ENCODE peak calls at places on chromosome 5, in five cellular contexts. M is non-pigmented ciliary epithelial cell, L is WTC11, H is fibroblast of the aortic adventitia, U is EH. J is an unnamed sample.

GRCh38 chr5:32735512-32735911 is 24.4 kb downstream of the NPR3 start:
- DNase-seq in L (no peak), U (no peak), M (no peak), H (no peak), J (no peak)

GRCh38 chr5:5497132-5497748 is 74.8 kb downstream of the ICE1 start:
- DNase-seq in H (peak), L (peak), M (peak), U (peak), J (no peak)

GRCh38 chr5:54985301-54986268 is at the start of gene ESM1:
- DNase-seq in L (peak), H (peak), U (peak), M (peak), J (no peak)

GRCh38 chr5:163889369-163889768 is 383.9 kb downstream of the MAT2B start:
- DNase-seq in U (peak), L (no peak), H (peak), M (peak), J (no peak)

GRCh38 chr5:53874409-53874808 is 314.0 kb downstream of the NDUFS4 start:
- DNase-seq in H (peak), L (peak), U (peak), M (no peak), J (no peak)

GRCh38 chr5:67515762-67516161 is 319.2 kb upstream of the CD180 start:
- DNase-seq in M (no peak), H (no peak), U (no peak), L (no peak), J (no peak)

GRCh38 chr5:54103871-54104270 is 206.5 kb downstream of the ARL15 start:
- DNase-seq in M (no peak), H (no peak), L (no peak), U (no peak), J (no peak)

GRCh38 chr5:75551471-75551870 is 39.8 kb downstream of the POLK start:
- DNase-seq in M (no peak), H (peak), U (peak), L (no peak), J (no peak)

GRCh38 chr5:149869266-149869875 is 75.2 kb downstream of the PDE6A start:
- DNase-seq in M (no peak), L (no peak), U (no peak), H (no peak), J (no peak)

GRCh38 chr5:159331099-159331973 is 1.0 kb upstream of the IL12B start:
- DNase-seq in U (peak), H (peak), L (peak), M (no peak), J (peak)

GRCh38 chr5:7179364-7179763 is 216.6 kb upstream of the ADCY2 start:
- DNase-seq in L (no peak), H (no peak), M (no peak), U (no peak), J (no peak)

GRCh38 chr5:161399996-161400562 is 146.4 kb downstream of the GABRB2 start:
- DNase-seq in H (no peak), L (no peak), U (no peak), M (no peak), J (no peak)

GRCh38 chr5:130727834-130728233 is 437.2 kb downstream of the HINT1 start:
- DNase-seq in L (no peak), U (no peak), H (no peak), M (no peak), J (no peak)

GRCh38 chr5:14665949-14666741 is 1.6 kb downstream of the OTULIN start:
- DNase-seq in U (peak), M (no peak), H (no peak), L (no peak), J (peak)

GRCh38 chr5:168672016-168672415 is 92.8 kb upstream of the PANK3 start:
- DNase-seq in M (no peak), U (no peak), H (no peak), L (no peak), J (no peak)

GRCh38 chr5:68343421-68343826 is 127.9 kb downstream of the PIK3R1 start:
- DNase-seq in U (peak), H (peak), L (no peak), M (no peak), J (peak)

GRCh38 chr5:91328743-91329142 is 54.4 kb downstream of the ARRDC3 start:
- DNase-seq in U (no peak), H (no peak), L (no peak), M (no peak), J (no peak)

GRCh38 chr5:123610665-123611406 is 98.9 kb downstream of the CSNK1G3 start:
- DNase-seq in H (peak), L (no peak), U (peak), M (peak), J (no peak)

GRCh38 chr5:169280286-169280685 is 20.7 kb downstream of the SLIT3 start:
- DNase-seq in L (no peak), U (no peak), H (no peak), M (no peak), J (no peak)

GRCh38 chr5:171427318-171428167 is 8.1 kb downstream of the FGF18 start:
- DNase-seq in L (no peak), U (no peak), H (no peak), M (no peak), J (no peak)

GRCh38 chr5:145718956-145719355 is 116.2 kb downstream of the PRELID2 start:
- DNase-seq in M (peak), L (no peak), H (peak), U (peak), J (no peak)

J was measured in T-helper 1 cell.